ENCODE peak calls at places on chromosomes 3 and 15, in seven cellular contexts. L is colonic mucosa, E is AG04450, N is thoracic aorta, J is fibroblast of pulmonary artery, W is AG04449, P is neural progenitor cell. I is an unnamed sample.

GRCh38 chr3:47000922-47001730 is 21.7 kb downstream of the NBEAL2 start:
- DNase-seq in L (no peak), E (no peak), N (no peak), J (no peak), P (no peak), W (no peak), I (no peak)

GRCh38 chr3:141686477-141687280 is 51.4 kb upstream of the RNF7 start:
- DNase-seq in W (no peak), J (peak; percentile 69), N (no peak), L (peak; percentile 72), P (no peak), E (no peak), I (peak; percentile 69)

GRCh38 chr15:63530235-63530634 is 25.8 kb downstream of the USP3 start:
- DNase-seq in W (no peak), E (no peak), P (no peak), N (no peak), L (no peak), J (no peak), I (no peak)

GRCh38 chr15:98776607-98777281 is 128.4 kb downstream of the IGF1R start:
- DNase-seq in E (no peak), P (no peak), N (no peak), L (no peak), J (peak; percentile 35), W (no peak), I (peak; percentile 85)

GRCh38 chr3:123805504-123805903 is 78.6 kb downstream of the MYLK start:
- DNase-seq in W (no peak), L (peak; percentile 41), E (no peak), J (no peak), N (no peak), P (no peak), I (no peak)

GRCh38 chr3:49461443-49462171 is 8.5 kb upstream of the DAG1 start:
- DNase-seq in E (no peak), W (no peak), P (peak; percentile 65), J (peak; percentile 51), L (no peak), N (no peak), I (no peak)

GRCh38 chr15:40461958-40462357 is 8.8 kb upstream of the CHST14 start:
- DNase-seq in E (no peak), L (no peak), W (no peak), N (no peak), J (no peak), P (no peak), I (no peak)

GRCh38 chr3:8996681-8997121 is 33.4 kb upstream of the RAD18 start:
- DNase-seq in J (peak; percentile 40), W (no peak), E (peak; percentile 11), P (peak; percentile 66), N (no peak), L (no peak), I (peak; percentile 68)

GRCh38 chr15:75130597-75131268 is 70.9 kb upstream of the C15orf39 start:
- DNase-seq in P (no peak), N (no peak), L (no peak), J (no peak), E (no peak), W (no peak), I (no peak)

GRCh38 chr15:40430271-40430805 is 10.4 kb upstream of the BAHD1 start:
- DNase-seq in N (no peak), P (no peak), L (peak; percentile 80), J (no peak), W (no peak), E (no peak), I (peak; percentile 64)

GRCh38 chr3:111541911-111542483 is at the start of gene CD96:
- DNase-seq in P (no peak), E (no peak), W (no peak), J (peak; percentile 80), N (no peak), L (peak; percentile 24), I (no peak)

GRCh38 chr3:113628316-113628715 is 68.1 kb downstream of the USF3 start:
- DNase-seq in N (no peak), J (no peak), W (no peak), L (no peak), E (no peak), P (no peak), I (no peak)

GRCh38 chr3:32239638-32240550 is 1.4 kb downstream of the CMTM8 start:
- DNase-seq in J (peak; percentile 46), N (no peak), E (no peak), L (peak; percentile 67), P (peak; percentile 52), W (no peak), I (no peak)

GRCh38 chr3:176941674-176942073 is 255.6 kb downstream of the TBL1XR1 start:
- DNase-seq in J (no peak), N (no peak), P (no peak), W (no peak), E (no peak), L (no peak), I (peak; percentile 58)

GRCh38 chr15:74540761-74541493 is at the start of gene ARID3B:
- DNase-seq in W (peak; percentile 80), P (peak; percentile 99), E (peak; percentile 96), L (peak; percentile 98), N (peak; percentile 93), J (peak; percentile 98), I (peak; percentile 97)

GRCh38 chr15:69719527-69719926 is 266.9 kb downstream of the RPLP1 start:
- DNase-seq in P (no peak), J (peak; percentile 50), W (no peak), E (no peak), N (no peak), L (peak; percentile 36), I (no peak)

GRCh38 chr15:78197632-78198031 is 36.7 kb downstream of the ACSBG1 start:
- DNase-seq in N (no peak), P (no peak), L (peak; percentile 10), E (no peak), J (no peak), W (no peak), I (no peak)

GRCh38 chr15:78192826-78193594 is 41.4 kb downstream of the ACSBG1 start:
- DNase-seq in W (no peak), N (no peak), L (peak; percentile 15), P (no peak), E (no peak), J (no peak), I (no peak)

GRCh38 chr15:78194568-78194925 is 39.8 kb downstream of the ACSBG1 start:
- DNase-seq in W (no peak), J (no peak), P (no peak), L (peak; percentile 14), N (no peak), E (no peak), I (no peak)

GRCh38 chr15:78193731-78194567 is 40.4 kb downstream of the ACSBG1 start:
- DNase-seq in J (no peak), E (no peak), P (no peak), W (no peak), L (peak; percentile 16), N (no peak), I (no peak)

DNA sequence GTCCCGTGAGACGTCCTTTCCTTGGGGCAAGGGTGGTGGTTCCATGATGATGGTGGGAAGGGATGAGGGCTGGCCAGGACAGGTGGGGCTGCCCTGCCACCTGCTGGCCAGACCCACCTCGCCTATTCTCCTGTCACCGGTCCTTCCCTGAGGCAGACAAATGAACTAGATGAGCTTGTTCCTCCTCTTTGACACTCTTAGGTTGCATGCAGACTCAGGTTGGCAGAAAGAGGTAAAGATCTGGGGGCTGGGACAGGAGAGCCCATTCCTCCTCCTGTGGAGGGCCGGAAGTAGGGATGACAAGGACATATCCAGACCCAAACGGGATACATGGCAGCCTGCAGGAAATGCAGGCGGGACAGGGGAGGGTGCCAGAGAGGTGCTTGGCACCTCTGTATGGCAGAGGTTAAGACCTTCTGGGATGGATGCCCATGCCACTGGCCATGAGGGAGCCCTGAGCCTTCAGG is 38.6 kb downstream of the ACSBG1 start:
- DNase-seq in P (peak; percentile 47), L (peak; percentile 38), W (no peak), J (peak; percentile 24), N (no peak), E (no peak), I (no peak)
- TF ChIP-seq CTCF in P (peak; percentile 67), L (peak; percentile 74), W (peak; percentile 64), J (peak; percentile 59), N (peak; percentile 73), E (peak; percentile 60), I (peak; percentile 44)

GRCh38 chr15:77542491-77543001 is 90.2 kb downstream of the LINGO1 start:
- DNase-seq in W (no peak), J (peak; percentile 21), E (no peak), L (no peak), P (no peak), N (no peak), I (peak; percentile 33)

GRCh38 chr15:77544162-77544561 is 88.5 kb downstream of the LINGO1 start:
- DNase-seq in L (no peak), P (no peak), E (no peak), J (no peak), N (no peak), W (no peak), I (no peak)

GRCh38 chr15:77545058-77545457 is 87.7 kb downstream of the LINGO1 start:
- DNase-seq in L (no peak), W (no peak), E (no peak), J (no peak), P (no peak), N (no peak), I (no peak)

GRCh38 chr15:77541421-77542181 is 91.1 kb downstream of the LINGO1 start:
- DNase-seq in L (no peak), J (no peak), E (no peak), N (no peak), P (peak; percentile 69), W (no peak), I (peak; percentile 76)

GRCh38 chr15:77543159-77543882 is 89.4 kb downstream of the LINGO1 start:
- DNase-seq in J (peak; percentile 88), N (peak; percentile 20), L (peak; percentile 86), W (peak; percentile 24), E (peak; percentile 64), P (peak; percentile 95), I (peak; percentile 84)
- H3K4me3 ChIP-seq in J (peak overlapping the region; percentile 50), N (peak overlapping the region; percentile 67), L (peak overlapping the region; percentile 50), W (peak overlapping the region; percentile 57), E (peak overlapping the region; percentile 54), P (peak overlapping the region; percentile 4), I (peak overlapping the region; percentile 57)

DNA sequence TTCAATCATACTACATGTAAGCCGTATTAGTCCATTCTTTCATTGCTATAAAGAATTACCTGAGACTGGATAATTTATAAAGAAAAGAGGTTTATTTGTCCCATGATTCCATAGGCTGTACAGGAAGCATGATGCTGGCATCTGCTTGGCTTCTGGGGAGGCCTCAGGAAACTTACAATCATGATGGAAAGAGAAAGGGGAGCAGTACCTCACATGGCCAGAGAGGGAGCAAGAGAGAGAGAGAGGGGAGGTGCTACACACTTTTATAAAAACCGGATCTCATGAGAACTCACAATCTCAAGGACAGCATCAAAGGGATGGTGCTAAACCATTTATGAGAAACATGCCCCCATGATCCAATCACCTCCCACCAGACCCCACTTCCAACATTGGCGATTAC is 14.3 kb upstream of the CLASP2 start:
- DNase-seq in E (no peak), P (no peak), N (no peak), J (no peak), L (no peak), W (no peak), I (no peak)
- TF ChIP-seq CTCF in E (peak; percentile 35), P (peak; percentile 28), N (peak; percentile 19), J (peak; percentile 31), L (no peak), W (no peak), I (peak; percentile 32)

DNA sequence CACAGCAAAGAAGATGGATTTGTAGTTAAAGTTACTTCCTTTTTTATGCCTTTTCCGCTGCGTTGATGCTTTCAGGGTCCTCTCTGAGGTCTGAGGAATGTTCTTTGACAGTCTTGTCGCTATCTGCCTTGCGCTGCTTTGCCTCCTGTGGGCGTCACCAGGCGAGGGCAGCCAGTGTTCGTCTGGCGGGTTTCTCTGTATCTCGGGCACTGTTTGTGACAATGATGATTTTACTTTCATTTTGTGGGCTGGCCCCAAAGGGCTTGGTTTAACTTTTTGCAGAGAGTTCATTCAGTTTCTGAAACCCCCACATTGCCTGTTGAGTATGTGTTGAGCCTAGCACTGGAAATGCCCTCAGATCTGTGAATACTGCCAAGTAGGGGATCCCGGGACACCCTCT is 24.6 kb upstream of the SACM1L start:
- DNase-seq in W (no peak), P (no peak), E (no peak), J (no peak), N (no peak), L (no peak), I (no peak)
- H3K4me3 ChIP-seq in W (no peak overlapping the region), P (no peak overlapping the region), E (no peak overlapping the region), J (peak overlapping the region; percentile 31), N (peak overlapping the region; percentile 51), L (no peak overlapping the region), I (no peak overlapping the region)